ENCODE peak calls at places on chromosomes 6 and 20, in four cellular contexts. One of them, this sample, is unnamed.
A peak's percentile ranks its signal among the peaks of the same experiment; 100 is the strongest.

GRCh38 chr6:28673800-28674671 is 148.4 kb downstream of the GPX5 start:
- DNase-seq in body of pancreas: peak; percentile 14
- DNase-seq in tibial nerve: no peak
- DNase-seq in K562: no peak
- DNase-seq in this sample: no peak

GRCh38 chr6:117008618-117009017 is 131.6 kb downstream of the RFX6 start:
- DNase-seq in body of pancreas: no peak
- DNase-seq in K562: no peak
- DNase-seq in tibial nerve: no peak
- DNase-seq in this sample: no peak

GRCh38 chr20:13701486-13701885 is 62.8 kb upstream of the TASP1 start:
- DNase-seq in K562: no peak
- DNase-seq in tibial nerve: no peak
- DNase-seq in body of pancreas: no peak
- DNase-seq in this sample: no peak

GRCh38 chr20:63182946-63183415 is 33.0 kb downstream of the YTHDF1 start:
- DNase-seq in K562: no peak
- DNase-seq in body of pancreas: no peak
- DNase-seq in tibial nerve: no peak
- DNase-seq in this sample: no peak

GRCh38 chr20:46621492-46621891 is 29.8 kb downstream of the SLC13A3 start:
- DNase-seq in tibial nerve: no peak
- DNase-seq in body of pancreas: no peak
- DNase-seq in K562: no peak
- DNase-seq in this sample: no peak

GRCh38 chr6:85468326-85468725 is 18.4 kb downstream of the NT5E start:
- DNase-seq in tibial nerve: no peak
- DNase-seq in body of pancreas: no peak
- DNase-seq in K562: no peak
- DNase-seq in this sample: no peak

GRCh38 chr6:89087881-89088280 is 7.3 kb downstream of the PNRC1 start:
- DNase-seq in body of pancreas: no peak
- DNase-seq in K562: no peak
- DNase-seq in tibial nerve: no peak
- DNase-seq in this sample: no peak

GRCh38 chr6:154984146-154984545 is 11.0 kb upstream of the TIAM2 start:
- DNase-seq in tibial nerve: no peak
- DNase-seq in body of pancreas: no peak
- DNase-seq in K562: no peak
- DNase-seq in this sample: no peak

GRCh38 chr6:4322846-4323309 is 187.5 kb upstream of the ECI2 start:
- DNase-seq in body of pancreas: no peak
- DNase-seq in tibial nerve: no peak
- DNase-seq in K562: no peak
- DNase-seq in this sample: no peak

GRCh38 chr20:24798930-24799705 is 150.0 kb upstream of the CST7 start:
- DNase-seq in tibial nerve: no peak
- DNase-seq in body of pancreas: no peak
- DNase-seq in K562: no peak
- DNase-seq in this sample: no peak

GRCh38 chr6:151067684-151068596 is 171.8 kb upstream of the AKAP12 start:
- DNase-seq in tibial nerve: peak; percentile 89
- DNase-seq in K562: no peak
- DNase-seq in body of pancreas: peak; percentile 52
- DNase-seq in this sample: no peak

GRCh38 chr6:36599791-36600209 is 5.6 kb downstream of the SRSF3 start:
- DNase-seq in body of pancreas: peak; percentile 42
- DNase-seq in tibial nerve: peak; percentile 39
- DNase-seq in K562: peak; percentile 70
- DNase-seq in this sample: peak; percentile 64

GRCh38 chr6:30154709-30155521 is 6.1 kb downstream of the TRIM10 start:
- DNase-seq in body of pancreas: peak; percentile 49
- DNase-seq in tibial nerve: no peak
- DNase-seq in K562: no peak
- DNase-seq in this sample: no peak

GRCh38 chr6:151389640-151390275 is 1.6 kb downstream of the ZBTB2 start:
- DNase-seq in K562: peak; percentile 37
- DNase-seq in tibial nerve: peak; percentile 54
- DNase-seq in body of pancreas: peak; percentile 55
- DNase-seq in this sample: no peak

GRCh38 chr20:60057866-60058807 is 99.9 kb downstream of the CDH26 start:
- DNase-seq in K562: no peak
- DNase-seq in tibial nerve: no peak
- DNase-seq in body of pancreas: no peak
- DNase-seq in this sample: peak; percentile 53

GRCh38 chr6:42756713-42757112 is 10.8 kb upstream of the TBCC start:
- DNase-seq in K562: no peak
- DNase-seq in body of pancreas: no peak
- DNase-seq in tibial nerve: no peak
- DNase-seq in this sample: no peak

GRCh38 chr6:158500016-158500735 is 59.7 kb upstream of the TMEM181 start:
- DNase-seq in body of pancreas: no peak
- DNase-seq in K562: no peak
- DNase-seq in tibial nerve: no peak
- DNase-seq in this sample: no peak

GRCh38 chr6:24323632-24324337 is 34.1 kb downstream of the DCDC2 start:
- DNase-seq in body of pancreas: no peak
- DNase-seq in K562: no peak
- DNase-seq in tibial nerve: no peak
- DNase-seq in this sample: no peak

GRCh38 chr6:89483111-89483720 is 50.3 kb downstream of the ANKRD6 start:
- DNase-seq in body of pancreas: peak; percentile 19
- DNase-seq in K562: no peak
- DNase-seq in tibial nerve: no peak
- DNase-seq in this sample: no peak

GRCh38 chr6:157675859-157676640 is 147.0 kb upstream of the SNX9 start:
- DNase-seq in tibial nerve: no peak
- DNase-seq in body of pancreas: no peak
- DNase-seq in K562: no peak
- DNase-seq in this sample: no peak

GRCh38 chr6:45568626-45569025 is 190.9 kb upstream of the SUPT3H start:
- DNase-seq in body of pancreas: no peak
- DNase-seq in K562: no peak
- DNase-seq in tibial nerve: no peak
- DNase-seq in this sample: no peak
- H3K27ac ChIP-seq in body of pancreas: no peak overlapping the region
- H3K27ac ChIP-seq in K562: no peak overlapping the region
- H3K27ac ChIP-seq in tibial nerve: no peak overlapping the region
- H3K27ac ChIP-seq in this sample: no peak overlapping the region

GRCh38 chr20:38033330-38034107 is at the start of the genes RPRD1B and TTI1:
- DNase-seq in K562: peak; percentile 83
- DNase-seq in tibial nerve: peak; percentile 92
- DNase-seq in body of pancreas: peak; percentile 86
- DNase-seq in this sample: peak; percentile 87

GRCh38 chr20:38032585-38033329 is 499 bp downstream of the TTI1 start:
- DNase-seq in K562: no peak
- DNase-seq in body of pancreas: no peak
- DNase-seq in tibial nerve: no peak
- DNase-seq in this sample: no peak

GRCh38 chr20:38029453-38029852 is 3.8 kb downstream of the TTI1 start:
- DNase-seq in K562: no peak
- DNase-seq in tibial nerve: no peak
- DNase-seq in body of pancreas: no peak
- DNase-seq in this sample: no peak

GRCh38 chr20:38034108-38034649 is 633 bp downstream of the RPRD1B start:
- DNase-seq in K562: no peak
- DNase-seq in body of pancreas: no peak
- DNase-seq in tibial nerve: no peak
- DNase-seq in this sample: peak; percentile 4

DNA sequence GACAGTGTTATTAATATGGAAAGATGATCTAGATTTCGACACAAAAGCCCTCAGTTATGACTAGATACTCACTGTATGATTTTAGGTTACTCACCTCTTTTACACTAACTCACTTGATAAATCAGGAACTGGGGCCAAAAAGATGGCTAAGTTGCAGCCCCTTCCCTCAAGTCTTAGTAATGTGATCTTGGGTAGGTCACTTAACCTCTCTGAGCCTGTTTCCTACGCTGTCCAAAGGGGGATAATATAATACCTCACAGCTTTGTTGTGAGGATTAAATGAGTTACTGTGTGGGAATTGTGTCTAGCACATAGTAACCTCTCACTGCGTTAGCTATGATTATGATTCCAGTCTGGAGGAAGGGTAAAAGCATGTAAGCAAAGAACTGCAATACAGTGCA is 1.3 kb downstream of the TTI1 start:
- DNase-seq in body of pancreas: no peak
- DNase-seq in tibial nerve: no peak
- DNase-seq in K562: no peak
- DNase-seq in this sample: no peak
- H3K4me3 ChIP-seq in body of pancreas: no peak overlapping the region
- H3K4me3 ChIP-seq in tibial nerve: no peak overlapping the region
- H3K4me3 ChIP-seq in K562: peak overlapping the region; percentile 96
- H3K4me3 ChIP-seq in this sample: peak overlapping the region; percentile 96

DNA sequence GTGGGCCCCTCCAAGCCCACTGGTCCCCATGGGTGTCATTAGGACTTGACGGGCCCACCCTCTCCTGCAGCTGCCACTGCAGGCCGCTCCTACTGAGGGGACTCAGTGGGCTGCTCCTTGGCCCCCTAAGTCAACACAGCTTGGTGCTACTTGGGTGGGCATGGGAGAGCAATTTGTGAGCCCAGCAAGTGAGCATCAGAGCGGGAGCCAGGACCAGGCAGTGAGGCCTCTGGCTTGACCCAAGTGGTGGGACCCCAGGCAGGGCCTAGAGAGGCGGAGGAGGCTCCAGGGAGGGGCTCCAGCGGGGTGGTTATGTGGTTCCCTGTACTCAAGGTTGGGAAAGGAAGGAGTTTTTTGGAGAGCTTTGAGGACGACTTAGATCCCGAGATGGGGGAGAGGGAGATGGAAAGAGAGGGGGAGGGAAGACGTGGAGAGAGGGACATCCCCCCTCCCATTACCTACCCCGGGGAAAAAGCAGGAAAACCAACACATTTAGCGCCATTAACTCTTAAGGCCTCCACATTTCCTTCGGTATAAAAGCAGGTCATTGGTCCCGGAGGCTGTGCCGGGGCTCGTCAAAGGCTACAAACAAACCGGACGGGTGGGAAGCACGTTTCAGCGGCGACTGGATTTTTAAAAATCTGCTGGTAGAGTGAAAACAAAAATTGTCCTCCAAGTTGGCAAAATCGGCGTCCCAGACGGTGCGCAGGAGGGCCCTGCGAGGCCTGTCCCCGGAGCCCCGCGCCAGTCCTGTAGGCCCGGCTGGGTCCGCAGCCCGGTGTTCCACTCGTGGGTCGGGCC is 8.8 kb downstream of the FOXC1 start:
- DNase-seq in body of pancreas: no peak
- DNase-seq in K562: no peak
- DNase-seq in tibial nerve: no peak
- DNase-seq in this sample: no peak
- H3K27ac ChIP-seq in body of pancreas: no peak overlapping the region
- H3K27ac ChIP-seq in K562: no peak overlapping the region
- H3K27ac ChIP-seq in tibial nerve: peak overlapping the region; percentile 89
- H3K27ac ChIP-seq in this sample: no peak overlapping the region

GRCh38 chr20:32189123-32189410 is 18.5 kb downstream of the PLAGL2 start:
- DNase-seq in body of pancreas: no peak
- DNase-seq in tibial nerve: no peak
- DNase-seq in K562: no peak
- DNase-seq in this sample: no peak
- H3K4me3 ChIP-seq in body of pancreas: no peak overlapping the region
- H3K4me3 ChIP-seq in tibial nerve: no peak overlapping the region
- H3K4me3 ChIP-seq in K562: no peak overlapping the region
- H3K4me3 ChIP-seq in this sample: peak overlapping the region; percentile 64

DNA sequence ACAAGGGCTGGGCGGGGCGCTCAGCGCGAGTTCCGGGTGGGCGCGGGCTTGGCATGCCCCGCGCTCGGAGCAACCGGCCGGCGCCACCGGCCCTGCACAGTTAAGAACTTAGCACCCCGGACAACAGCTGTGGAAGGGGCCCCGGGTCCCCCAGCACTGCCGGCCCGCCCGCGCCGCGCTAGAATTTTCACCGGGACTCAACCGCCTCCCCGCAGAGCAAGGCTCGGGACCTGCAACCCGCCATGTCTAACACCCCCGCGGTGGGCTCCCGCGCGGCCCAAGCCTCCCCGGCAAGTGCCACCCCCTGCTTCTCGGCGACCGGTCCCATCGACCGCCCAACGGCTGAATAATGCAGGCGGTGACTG is 5.2 kb upstream of the PSMG4 start:
- DNase-seq in body of pancreas: no peak
- DNase-seq in K562: no peak
- DNase-seq in tibial nerve: no peak
- DNase-seq in this sample: no peak
- H3K27ac ChIP-seq in body of pancreas: no peak overlapping the region
- H3K27ac ChIP-seq in K562: no peak overlapping the region
- H3K27ac ChIP-seq in tibial nerve: no peak overlapping the region
- H3K27ac ChIP-seq in this sample: no peak overlapping the region

DNA sequence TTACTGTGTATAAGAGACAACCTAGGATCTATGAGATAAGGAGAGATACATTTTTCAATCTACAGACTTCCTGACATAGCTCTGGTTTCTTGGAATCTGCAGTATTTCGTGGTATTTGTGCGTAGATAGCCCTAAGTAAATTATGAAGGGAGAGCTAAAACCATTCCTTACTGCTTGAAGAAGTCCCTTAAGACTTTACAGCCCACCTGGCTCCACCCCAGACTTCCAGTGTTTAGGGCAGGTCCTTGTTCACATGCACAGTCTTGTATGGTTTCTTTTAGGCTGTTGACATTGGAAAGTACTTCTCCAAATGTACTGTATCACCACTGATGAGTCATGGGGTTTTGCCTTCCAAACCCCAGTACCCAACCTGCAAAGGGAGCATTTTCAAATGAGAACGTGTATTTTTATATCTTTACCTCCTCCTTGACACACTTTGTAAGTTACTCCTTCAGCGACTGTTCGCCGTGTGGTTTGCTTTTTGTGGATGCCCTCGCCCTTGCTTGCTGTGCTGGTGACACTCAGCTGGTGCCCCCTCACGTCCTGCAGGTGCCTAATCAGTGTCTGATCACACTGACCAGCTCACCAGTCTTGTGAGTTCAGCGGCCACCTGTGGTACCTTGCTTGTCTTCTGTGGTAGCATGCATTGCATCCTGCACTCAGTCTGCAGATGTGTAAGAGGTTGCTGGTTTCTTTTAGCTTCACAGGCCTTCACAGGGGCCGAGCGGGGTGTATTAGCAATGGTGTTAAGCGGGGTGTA is 73.3 kb downstream of the IGF2R start:
- DNase-seq in body of pancreas: no peak
- DNase-seq in K562: no peak
- DNase-seq in tibial nerve: no peak
- DNase-seq in this sample: no peak
- H3K4me3 ChIP-seq in body of pancreas: no peak overlapping the region
- H3K4me3 ChIP-seq in K562: no peak overlapping the region
- H3K4me3 ChIP-seq in tibial nerve: no peak overlapping the region
- H3K4me3 ChIP-seq in this sample: no peak overlapping the region